ENCODE peak calls at places on chromosomes 6 and 20, in ten cellular contexts. B, S, M, Q, V, N, T, D, P and F are unnamed samples.

GRCh38 chr6:44041461-44042260 is 85.6 kb downstream of the MRPL14 start:
- DNase-seq in B (peak; percentile 98), S (no peak), M (no peak), Q (no peak), V (no peak), N (peak; percentile 79), T (no peak), D (no peak), P (peak; percentile 99), F (no peak)

GRCh38 chr20:50645253-50646068 is 45.9 kb downstream of the RIPOR3 start:
- DNase-seq in B (peak; percentile 95), S (peak; percentile 92), M (peak; percentile 60), Q (peak; percentile 89), V (no peak), N (no peak), T (peak; percentile 49), D (peak; percentile 81), P (peak; percentile 93), F (no peak)

GRCh38 chr20:53124803-53125202 is 152.6 kb downstream of the TSHZ2 start:
- DNase-seq in B (no peak), S (no peak), M (no peak), Q (no peak), V (no peak), N (no peak), T (no peak), D (no peak), P (no peak), F (no peak)

GRCh38 chr6:43767553-43768505 is 2.2 kb upstream of the VEGFA start:
- DNase-seq in B (no peak), S (no peak), M (no peak), Q (peak; percentile 47), V (peak; percentile 64), N (no peak), T (no peak), D (no peak), P (no peak), F (no peak)

GRCh38 chr20:20641783-20642182 is 70.7 kb downstream of the RALGAPA2 start:
- DNase-seq in B (no peak), S (no peak), M (no peak), Q (no peak), V (no peak), N (no peak), T (no peak), D (no peak), P (no peak), F (no peak)

GRCh38 chr6:102679844-102680243 is 1286.3 kb downstream of the GRIK2 start:
- DNase-seq in B (no peak), S (no peak), M (no peak), Q (no peak), V (no peak), N (no peak), T (no peak), D (no peak), P (no peak), F (no peak)

GRCh38 chr20:64223526-64224067 is 32.0 kb upstream of the PCMTD2 start:
- DNase-seq in B (no peak), S (no peak), M (peak; percentile 85), Q (peak; percentile 81), V (peak; percentile 72), N (peak; percentile 80), T (peak; percentile 90), D (peak; percentile 54), P (peak; percentile 26), F (no peak)

GRCh38 chr6:47780510-47781356 is 1.1 kb upstream of the OPN5 start:
- DNase-seq in B (peak; percentile 75), S (no peak), M (peak; percentile 67), Q (no peak), V (peak; percentile 48), N (peak; percentile 16), T (peak; percentile 66), D (no peak), P (peak; percentile 54), F (no peak)

GRCh38 chr6:72649032-72649984 is 27.4 kb downstream of the KCNQ5 start:
- DNase-seq in B (peak; percentile 93), S (no peak), M (no peak), Q (no peak), V (no peak), N (no peak), T (no peak), D (no peak), P (peak; percentile 83), F (no peak)

GRCh38 chr6:26336355-26337198 is 28.4 kb upstream of the BTN3A2 start:
- DNase-seq in B (peak; percentile 82), S (no peak), M (no peak), Q (no peak), V (no peak), N (peak; percentile 81), T (no peak), D (no peak), P (peak; percentile 68), F (no peak)

GRCh38 chr6:7911345-7911725 is 747 bp upstream of the TXNDC5 start:
- DNase-seq in B (no peak), S (no peak), M (no peak), Q (no peak), V (no peak), N (no peak), T (no peak), D (no peak), P (no peak), F (no peak)

GRCh38 chr6:107763959-107764358 is 60.2 kb downstream of the SCML4 start:
- DNase-seq in B (peak; percentile 60), S (no peak), M (no peak), Q (no peak), V (no peak), N (no peak), T (no peak), D (no peak), P (peak; percentile 78), F (no peak)

GRCh38 chr20:13012886-13013285 is 4.1 kb downstream of the SPTLC3 start:
- DNase-seq in B (no peak), S (no peak), M (no peak), Q (no peak), V (no peak), N (no peak), T (peak; percentile 69), D (no peak), P (no peak), F (no peak)

GRCh38 chr20:34708621-34709043 is 4.5 kb downstream of the TP53INP2 start:
- DNase-seq in B (peak; percentile 56), S (peak; percentile 86), M (peak; percentile 47), Q (peak; percentile 74), V (peak; percentile 83), N (peak; percentile 34), T (peak; percentile 72), D (peak; percentile 61), P (no peak), F (no peak)

GRCh38 chr6:17583811-17584210 is 16.3 kb upstream of the FAM8A1 start:
- DNase-seq in B (peak; percentile 75), S (no peak), M (no peak), Q (no peak), V (no peak), N (no peak), T (no peak), D (no peak), P (peak; percentile 28), F (no peak)

GRCh38 chr20:58995461-58996225 is 11.4 kb downstream of the CTSZ start:
- DNase-seq in B (no peak), S (no peak), M (no peak), Q (peak; percentile 28), V (no peak), N (no peak), T (no peak), D (no peak), P (no peak), F (no peak)

GRCh38 chr6:44667668-44668390 is 280.3 kb downstream of the CDC5L start:
- DNase-seq in B (no peak), S (no peak), M (peak; percentile 44), Q (no peak), V (no peak), N (peak; percentile 60), T (peak; percentile 61), D (no peak), P (no peak), F (no peak)

GRCh38 chr6:165484178-165484889 is 174.9 kb upstream of the C6orf118 start:
- DNase-seq in B (no peak), S (no peak), M (no peak), Q (no peak), V (no peak), N (no peak), T (peak; percentile 68), D (no peak), P (no peak), F (no peak)

GRCh38 chr20:42714298-42715141 is 475.2 kb downstream of the PTPRT start:
- DNase-seq in B (no peak), S (no peak), M (no peak), Q (no peak), V (no peak), N (no peak), T (no peak), D (no peak), P (no peak), F (no peak)

GRCh38 chr6:42564496-42564890 is 664 bp downstream of the UBR2 start:
- DNase-seq in B (no peak), S (no peak), M (no peak), Q (no peak), V (no peak), N (no peak), T (no peak), D (no peak), P (no peak), F (no peak)

GRCh38 chr6:169212436-169212835 is 41.2 kb downstream of the THBS2 start:
- DNase-seq in B (no peak), S (no peak), M (no peak), Q (no peak), V (no peak), N (no peak), T (no peak), D (no peak), P (no peak), F (no peak)

GRCh38 chr6:150016324-150017185 is 8.8 kb downstream of the RAET1L start:
- DNase-seq in B (peak; percentile 86), S (no peak), M (peak; percentile 79), Q (no peak), V (peak; percentile 78), N (no peak), T (peak; percentile 74), D (no peak), P (peak; percentile 20), F (peak; percentile 22)
- H3K27me3 ChIP-seq in B (peaks cover 47% of the 10 kb centered on the region), S (peaks cover 79% of the 10 kb centered on the region), M (peaks cover 94% of the 10 kb centered on the region), Q (peaks cover 14% of the 10 kb centered on the region), V (no peaks in the 10 kb centered on the region), N (peaks cover 5% of the 10 kb centered on the region), T (peaks cover 88% of the 10 kb centered on the region), D (peaks cover 72% of the 10 kb centered on the region), P (peaks cover 46% of the 10 kb centered on the region), F (peaks cover 37% of the 10 kb centered on the region)

GRCh38 chr20:62876441-62876825 is 14.8 kb upstream of the TCFL5 start:
- DNase-seq in B (no peak), S (no peak), M (no peak), Q (peak; percentile 57), V (no peak), N (no peak), T (no peak), D (no peak), P (no peak), F (no peak)
- H3K27ac ChIP-seq in B (no peak overlapping the region), S (no peak overlapping the region), M (no peak overlapping the region), Q (no peak overlapping the region), V (peak overlapping the region; percentile 85), N (no peak overlapping the region), T (no peak overlapping the region), D (peak overlapping the region; percentile 44), P (no peak overlapping the region), F (no peak overlapping the region)

GRCh38 chr20:31497838-31498540 is 16.3 kb upstream of the HM13 start:
- DNase-seq in B (peak; percentile 82), S (no peak), M (no peak), Q (peak; percentile 70), V (peak; percentile 74), N (peak; percentile 76), T (no peak), D (peak; percentile 73), P (peak; percentile 23), F (no peak)
- H3K9me3 ChIP-seq in B (no peaks in the 10 kb centered on the region), S (no peaks in the 10 kb centered on the region), M (no peaks in the 10 kb centered on the region), Q (no peaks in the 10 kb centered on the region), V (no peaks in the 10 kb centered on the region), N (no peaks in the 10 kb centered on the region), T (peaks cover 4% of the 10 kb centered on the region), D (no peaks in the 10 kb centered on the region), P (no peaks in the 10 kb centered on the region), F (no peaks in the 10 kb centered on the region)

GRCh38 chr6:34146801-34147592 is 1.1 kb upstream of the GRM4 start:
- DNase-seq in B (peak; percentile 73), S (no peak), M (no peak), Q (no peak), V (no peak), N (no peak), T (no peak), D (no peak), P (peak; percentile 64), F (no peak)
- H3K27me3 ChIP-seq in B (peaks cover 44% of the 10 kb centered on the region), S (peaks cover 92% of the 10 kb centered on the region), M (peaks cover 69% of the 10 kb centered on the region), Q (peaks cover 19% of the 10 kb centered on the region), V (no peaks in the 10 kb centered on the region), N (peaks cover 9% of the 10 kb centered on the region), T (peaks cover 93% of the 10 kb centered on the region), D (peaks cover 68% of the 10 kb centered on the region), P (peaks cover 56% of the 10 kb centered on the region), F (peaks cover 43% of the 10 kb centered on the region)